ENCODE peak calls at places on chromosomes 11 and 22, in ten cellular contexts. D is GM23338, M is AG04449, Q is kidney, X is progenitor cell of endocrine pancreas, H is GM20000, V is IMR-90, K is brain microvascular endothelial cell, S is endodermal cell, G is PC-3. P is an unnamed sample.

GRCh38 chr11:45021001-45021400 is 70.3 kb upstream of the TP53I11 start:
- DNase-seq in D (no peak), M (no peak), Q (no peak), X (no peak), H (no peak), V (no peak), K (no peak), S (peak), G (no peak), P (no peak)

GRCh38 chr11:80727315-80727714 is 1286.5 kb upstream of the TENM4 start:
- DNase-seq in D (peak), M (no peak), Q (no peak), X (no peak), H (peak), V (no peak), K (peak), S (peak), G (peak), P (no peak)

GRCh38 chr22:37186228-37186996 is 1.6 kb downstream of the C1QTNF6 start:
- DNase-seq in D (peak), M (no peak), Q (peak), X (no peak), H (peak), V (peak), K (peak), S (peak), G (peak), P (no peak)

GRCh38 chr22:46791201-46791731 is 28.8 kb downstream of the TBC1D22A start:
- DNase-seq in D (no peak), M (no peak), Q (peak), X (no peak), H (peak), V (peak), K (peak), S (peak), G (no peak), P (no peak)

GRCh38 chr11:133841279-133842043 is 3.9 kb downstream of the SPATA19 start:
- DNase-seq in D (no peak), M (no peak), Q (no peak), X (no peak), H (no peak), V (no peak), K (no peak), S (no peak), G (no peak), P (no peak)

GRCh38 chr11:48081151-48082010 is 101.0 kb downstream of the PTPRJ start:
- DNase-seq in D (no peak), M (peak), Q (peak), X (no peak), H (no peak), V (peak), K (peak), S (no peak), G (no peak), P (no peak)

GRCh38 chr11:65594991-65595920 is at the start of gene KCNK7:
- DNase-seq in D (no peak), M (no peak), Q (peak), X (no peak), H (no peak), V (no peak), K (no peak), S (no peak), G (peak), P (no peak)

GRCh38 chr22:27453688-27454087 is 347.9 kb downstream of the MN1 start:
- DNase-seq in D (no peak), M (no peak), Q (peak), X (no peak), H (no peak), V (no peak), K (no peak), S (no peak), G (no peak), P (no peak)

GRCh38 chr22:23251445-23252093 is 71.3 kb downstream of the BCR start:
- DNase-seq in D (no peak), M (no peak), Q (no peak), X (no peak), H (no peak), V (peak), K (no peak), S (no peak), G (peak), P (no peak)

GRCh38 chr11:75325713-75326438 is 25.6 kb downstream of the ARRB1 start:
- DNase-seq in D (no peak), M (peak), Q (peak), X (no peak), H (no peak), V (peak), K (peak), S (no peak), G (peak), P (no peak)

GRCh38 chr11:59097113-59097708 is 9.8 kb upstream of the FAM111B start:
- DNase-seq in D (peak), M (no peak), Q (no peak), X (no peak), H (no peak), V (peak), K (peak), S (peak), G (peak), P (peak)

GRCh38 chr22:29625090-29625825 is 21.8 kb downstream of the NF2 start:
- DNase-seq in D (peak), M (no peak), Q (no peak), X (no peak), H (peak), V (peak), K (peak), S (peak), G (peak), P (no peak)

GRCh38 chr22:27783436-27784098 is 18.0 kb downstream of the MN1 start:
- DNase-seq in D (no peak), M (no peak), Q (no peak), X (no peak), H (no peak), V (no peak), K (no peak), S (no peak), G (no peak), P (no peak)

GRCh38 chr11:2398664-2399355 is 1.7 kb upstream of the TSSC4 start:
- DNase-seq in D (no peak), M (no peak), Q (no peak), X (no peak), H (no peak), V (no peak), K (no peak), S (no peak), G (no peak), P (no peak)

GRCh38 chr22:26170795-26171194 is 1.5 kb downstream of the SEZ6L start:
- DNase-seq in D (peak), M (no peak), Q (no peak), X (peak), H (peak), V (no peak), K (no peak), S (peak), G (no peak), P (no peak)

GRCh38 chr11:113351490-113351889 is 36.1 kb upstream of the ANKK1 start:
- DNase-seq in D (no peak), M (no peak), Q (no peak), X (no peak), H (no peak), V (no peak), K (no peak), S (no peak), G (no peak), P (no peak)

GRCh38 chr22:19066531-19067271 is 55.5 kb downstream of the DGCR2 start:
- DNase-seq in D (no peak), M (no peak), Q (no peak), X (no peak), H (no peak), V (peak), K (peak), S (no peak), G (peak), P (no peak)

GRCh38 chr11:15677181-15677580 is 562.5 kb downstream of the INSC start:
- DNase-seq in D (no peak), M (no peak), Q (no peak), X (no peak), H (no peak), V (no peak), K (no peak), S (no peak), G (no peak), P (no peak)

GRCh38 chr11:33263549-33263948 is 6.4 kb downstream of the HIPK3 start:
- DNase-seq in D (no peak), M (no peak), Q (no peak), X (no peak), H (no peak), V (no peak), K (no peak), S (no peak), G (no peak), P (no peak)

GRCh38 chr22:50262460-50262911 is 1.0 kb upstream of the MAPK12 start:
- DNase-seq in D (no peak), M (no peak), Q (no peak), X (no peak), H (no peak), V (no peak), K (no peak), S (no peak), G (peak), P (no peak)

GRCh38 chr22:19758896-19759458 is 1.6 kb upstream of the TBX1 start:
- DNase-seq in D (peak), M (no peak), Q (no peak), X (no peak), H (peak), V (no peak), K (no peak), S (peak), G (no peak), P (no peak)

GRCh38 chr11:60786811-60787567 is 1.9 kb downstream of the MS4A10 start:
- DNase-seq in D (no peak), M (peak), Q (peak), X (no peak), H (no peak), V (peak), K (peak), S (no peak), G (peak), P (peak)

GRCh38 chr22:20751185-20751851 is 22.6 kb upstream of the SERPIND1 start:
- DNase-seq in D (peak), M (no peak), Q (peak), X (no peak), H (no peak), V (no peak), K (no peak), S (peak), G (no peak), P (no peak)

GRCh38 chr11:7604331-7604973 is 68.8 kb downstream of the CYB5R2 start:
- DNase-seq in D (no peak), M (no peak), Q (no peak), X (no peak), H (no peak), V (no peak), K (no peak), S (no peak), G (no peak), P (no peak)

GRCh38 chr11:68020575-68020974 is 9.9 kb upstream of the NDUFS8 start:
- DNase-seq in D (peak), M (no peak), Q (no peak), X (no peak), H (no peak), V (peak), K (no peak), S (peak), G (peak), P (no peak)

GRCh38 chr11:73236879-73237278 is 18.8 kb downstream of the P2RY2 start:
- DNase-seq in D (peak), M (no peak), Q (peak), X (no peak), H (peak), V (peak), K (no peak), S (peak), G (peak), P (no peak)

GRCh38 chr22:24414523-24414922 is 12.9 kb upstream of the ADORA2A start:
- DNase-seq in D (no peak), M (no peak), Q (peak), X (no peak), H (no peak), V (no peak), K (no peak), S (no peak), G (no peak), P (no peak)

GRCh38 chr11:95337972-95338429 is 107.0 kb upstream of the SESN3 start:
- DNase-seq in D (peak), M (no peak), Q (no peak), X (no peak), H (no peak), V (no peak), K (no peak), S (peak), G (no peak), P (no peak)

GRCh38 chr11:84316866-84317560 is 1030.8 kb upstream of the CCDC90B start:
- DNase-seq in D (peak), M (no peak), Q (peak), X (no peak), H (no peak), V (peak), K (peak), S (peak), G (peak), P (no peak)

GRCh38 chr11:72950685-72951084 is 136.5 kb downstream of the ATG16L2 start:
- DNase-seq in D (peak), M (no peak), Q (no peak), X (no peak), H (no peak), V (no peak), K (no peak), S (peak), G (no peak), P (no peak)

GRCh38 chr22:19629331-19629719 is 85.0 kb upstream of the SEPTIN5 start:
- DNase-seq in D (no peak), M (no peak), Q (peak), X (no peak), H (no peak), V (no peak), K (no peak), S (peak), G (no peak), P (no peak)

GRCh38 chr11:122910775-122911174 is 28.2 kb downstream of the JHY start:
- DNase-seq in D (peak), M (no peak), Q (no peak), X (no peak), H (no peak), V (peak), K (peak), S (no peak), G (peak), P (no peak)

GRCh38 chr22:47630741-47631534 is 868.5 kb downstream of the TBC1D22A start:
- DNase-seq in D (no peak), M (no peak), Q (peak), X (no peak), H (no peak), V (no peak), K (no peak), S (no peak), G (no peak), P (no peak)

GRCh38 chr11:109320595-109320994 is 101.4 kb upstream of the C11orf87 start:
- DNase-seq in D (no peak), M (no peak), Q (no peak), X (no peak), H (no peak), V (peak), K (peak), S (no peak), G (peak), P (no peak)

GRCh38 chr22:22371031-22371541 is 126.5 kb downstream of the VPREB1 start:
- DNase-seq in D (peak), M (no peak), Q (no peak), X (no peak), H (no peak), V (no peak), K (no peak), S (peak), G (no peak), P (no peak)

GRCh38 chr22:47084226-47084625 is 321.8 kb downstream of the TBC1D22A start:
- DNase-seq in D (peak), M (no peak), Q (no peak), X (no peak), H (no peak), V (no peak), K (no peak), S (peak), G (no peak), P (no peak)

GRCh38 chr11:69637956-69638871 is 2.7 kb upstream of the CCND1 start:
- DNase-seq in D (peak), M (no peak), Q (peak), X (peak), H (no peak), V (peak), K (peak), S (peak), G (peak), P (no peak)

GRCh38 chr11:119479685-119480275 is 56.8 kb upstream of the THY1 start:
- DNase-seq in D (peak), M (no peak), Q (peak), X (no peak), H (no peak), V (peak), K (peak), S (peak), G (peak), P (peak)
- TF ChIP-seq CTCF in D (peak), M (peak), Q (peak), X (peak), H (peak), V (peak), K (peak), S (peak), G (peak), P (no peak)

GRCh38 chr22:32518848-32519247 is 44.2 kb downstream of the FBXO7 start:
- DNase-seq in D (peak), M (no peak), Q (no peak), X (no peak), H (no peak), V (no peak), K (no peak), S (no peak), G (peak), P (no peak)
- TF ChIP-seq CTCF in D (peak), M (peak), Q (no peak), X (peak), H (peak), V (no peak), K (peak), S (peak), G (peak), P (no peak)

GRCh38 chr11:67002921-67003411 is 20.0 kb upstream of the SYT12 start:
- DNase-seq in D (peak), M (no peak), Q (no peak), X (no peak), H (no peak), V (no peak), K (no peak), S (peak), G (no peak), P (no peak)

GRCh38 chr11:67001332-67001731 is 21.6 kb upstream of the SYT12 start:
- DNase-seq in D (no peak), M (no peak), Q (no peak), X (no peak), H (no peak), V (no peak), K (no peak), S (no peak), G (no peak), P (no peak)

GRCh38 chr11:67002297-67002913 is 20.5 kb upstream of the SYT12 start:
- DNase-seq in D (peak), M (no peak), Q (no peak), X (no peak), H (no peak), V (no peak), K (no peak), S (peak), G (no peak), P (no peak)

GRCh38 chr11:66996609-66997273 is 21.6 kb downstream of the C11orf86 start:
- DNase-seq in D (no peak), M (peak), Q (peak), X (no peak), H (no peak), V (peak), K (peak), S (no peak), G (no peak), P (no peak)

DNA sequence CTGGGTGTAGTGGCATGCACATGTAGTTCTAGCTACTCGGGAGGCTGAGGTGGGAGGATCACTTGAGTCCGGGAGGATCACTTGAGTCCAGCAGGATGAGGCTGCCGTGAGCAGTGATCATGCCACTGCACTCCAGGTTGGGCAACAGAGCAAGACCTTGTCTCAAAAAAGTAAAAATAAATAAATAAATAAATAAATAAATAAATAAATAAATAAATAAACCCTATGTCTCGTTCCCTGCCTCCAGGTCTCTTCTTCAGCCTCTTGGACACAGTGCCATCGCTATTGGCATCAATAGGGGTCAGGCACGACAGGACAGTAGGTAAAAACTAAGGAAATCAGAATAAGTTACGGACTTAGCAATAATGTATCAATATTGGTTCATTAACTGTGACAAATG is 23.4 kb upstream of the SYT12 start:
- DNase-seq in D (no peak), M (no peak), Q (no peak), X (no peak), H (no peak), V (no peak), K (no peak), S (no peak), G (no peak), P (no peak)
- TF ChIP-seq CTCF in D (no peak), M (no peak), Q (no peak), X (no peak), H (no peak), V (no peak), K (no peak), S (no peak), G (no peak), P (no peak)

DNA sequence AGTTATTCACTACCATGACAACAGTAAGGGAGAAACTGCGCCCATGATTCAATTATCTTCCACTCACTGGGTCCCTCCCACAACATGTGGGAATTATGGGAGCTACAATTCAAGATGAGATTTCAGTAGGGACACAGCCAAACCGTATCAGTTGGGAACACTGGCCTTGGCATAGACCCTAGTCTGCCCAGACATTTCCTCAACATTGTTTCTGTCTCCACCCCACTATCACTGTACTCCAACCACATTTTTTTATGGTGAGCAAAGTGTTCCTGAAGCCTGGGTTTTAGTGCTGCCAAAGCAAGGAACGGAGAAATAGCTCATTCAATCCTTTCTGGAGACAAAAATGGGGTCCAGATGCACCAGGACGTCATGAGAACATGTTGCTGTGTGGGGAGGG is 122.6 kb upstream of the CCDC179 start:
- DNase-seq in D (no peak), M (no peak), Q (no peak), X (no peak), H (no peak), V (no peak), K (no peak), S (no peak), G (no peak), P (no peak)
- TF ChIP-seq CTCF in D (no peak), M (no peak), Q (no peak), X (no peak), H (no peak), V (no peak), K (no peak), S (no peak), G (no peak), P (no peak)

GRCh38 chr11:131546218-131546895 is 175.9 kb downstream of the NTM start:
- DNase-seq in D (peak), M (no peak), Q (no peak), X (no peak), H (no peak), V (no peak), K (no peak), S (peak), G (no peak), P (no peak)

GRCh38 chr11:131549099-131549498 is 178.7 kb downstream of the NTM start:
- DNase-seq in D (no peak), M (no peak), Q (no peak), X (no peak), H (no peak), V (no peak), K (no peak), S (no peak), G (no peak), P (no peak)

GRCh38 chr11:131544591-131544990 is 174.2 kb downstream of the NTM start:
- DNase-seq in D (peak), M (no peak), Q (no peak), X (no peak), H (no peak), V (no peak), K (no peak), S (peak), G (no peak), P (no peak)
- TF ChIP-seq CTCF in D (peak), M (no peak), Q (no peak), X (no peak), H (no peak), V (no peak), K (peak), S (peak), G (no peak), P (no peak)

GRCh38 chr22:45398214-45398613 is 15.2 kb downstream of the SMC1B start:
- DNase-seq in D (no peak), M (no peak), Q (no peak), X (no peak), H (no peak), V (no peak), K (no peak), S (no peak), G (no peak), P (no peak)

GRCh38 chr22:45402466-45402865 is 10.9 kb downstream of the SMC1B start:
- DNase-seq in D (no peak), M (no peak), Q (no peak), X (no peak), H (no peak), V (no peak), K (no peak), S (no peak), G (no peak), P (no peak)

GRCh38 chr22:45400046-45400445 is 13.4 kb downstream of the SMC1B start:
- DNase-seq in D (no peak), M (no peak), Q (no peak), X (no peak), H (no peak), V (no peak), K (no peak), S (no peak), G (no peak), P (no peak)

DNA sequence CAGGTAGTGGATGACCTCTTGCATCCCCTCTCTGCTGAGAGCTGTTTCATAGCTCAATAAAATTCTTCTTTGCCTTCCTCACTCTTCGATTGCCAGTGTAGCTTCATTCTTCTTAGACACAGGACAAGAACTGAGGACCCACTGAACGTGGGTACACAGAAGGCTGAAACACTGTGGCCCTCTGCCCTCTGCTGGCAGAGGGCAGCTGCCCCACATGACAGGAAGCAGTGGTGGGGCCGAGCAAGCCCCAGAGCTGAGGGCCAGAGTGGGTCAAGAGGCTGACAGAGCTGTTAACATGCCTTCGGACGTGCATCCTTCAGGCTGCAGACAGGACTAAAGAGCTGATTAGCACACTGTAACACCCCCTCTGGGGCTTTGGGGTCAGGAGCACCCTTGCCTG is 15.6 kb downstream of the SMC1B start:
- DNase-seq in D (no peak), M (no peak), Q (no peak), X (no peak), H (no peak), V (no peak), K (no peak), S (peak), G (peak), P (no peak)
- TF ChIP-seq CTCF in D (peak), M (no peak), Q (no peak), X (no peak), H (no peak), V (no peak), K (no peak), S (peak), G (peak), P (no peak)